ENCODE peak calls at places on chromosomes 1 and 21, in five cellular contexts. Y is OCI-LY7, L is ascending aorta, W is iPS DF 6.9, I is body of pancreas. A is an unnamed sample.

GRCh38 chr1:223334156-223334555 is 29.8 kb downstream of the SUSD4 start:
- DNase-seq in W (no peak), L (no peak), I (no peak), Y (no peak), A (no peak)

GRCh38 chr1:201019321-201019977 is 4.1 kb downstream of the KIF21B start:
- DNase-seq in I (no peak), W (no peak), Y (peak), L (peak), A (no peak)

GRCh38 chr21:16086121-16086520 is 356.3 kb downstream of the USP25 start:
- DNase-seq in Y (no peak), W (no peak), I (no peak), L (no peak), A (no peak)

GRCh38 chr1:222288056-222288455 is 259.8 kb downstream of the HHIPL2 start:
- DNase-seq in Y (no peak), I (no peak), L (peak), W (no peak), A (no peak)

GRCh38 chr1:146001734-146002133 is 5.4 kb upstream of the TXNIP start:
- DNase-seq in W (no peak), Y (no peak), I (no peak), L (no peak), A (no peak)

GRCh38 chr1:86375688-86376087 is 20.4 kb downstream of the ODF2L start:
- DNase-seq in Y (no peak), I (no peak), L (no peak), W (no peak), A (no peak)

GRCh38 chr1:20660363-20661234 is 570 bp downstream of the DDOST start:
- DNase-seq in W (no peak), L (no peak), Y (peak), I (no peak), A (no peak)

GRCh38 chr1:229192851-229193250 is 78.1 kb upstream of the RAB4A start:
- DNase-seq in I (no peak), L (no peak), Y (no peak), W (no peak), A (no peak)

GRCh38 chr1:233114860-233115259 is 164.4 kb downstream of the NTPCR start:
- DNase-seq in I (no peak), W (no peak), L (no peak), Y (no peak), A (no peak)

GRCh38 chr1:223052479-223052878 is 90.6 kb downstream of the TLR5 start:
- DNase-seq in L (no peak), W (no peak), I (no peak), Y (no peak), A (no peak)

GRCh38 chr1:154609398-154610380 is 1.7 kb upstream of the ADAR start:
- DNase-seq in I (no peak), L (no peak), W (peak), Y (peak), A (no peak)

GRCh38 chr21:33212159-33212851 is 17.4 kb upstream of the IFNAR2 start:
- DNase-seq in Y (peak), W (no peak), L (no peak), I (no peak), A (no peak)
- H3K4me3 ChIP-seq in Y (peak), W (no peak), L (no peak), I (no peak), A (no peak)

GRCh38 chr1:15188145-15188544 is 34.6 kb downstream of the TMEM51 start:
- DNase-seq in Y (no peak), L (no peak), I (peak), W (no peak), A (no peak)
- H3K4me3 ChIP-seq in Y (no peak), L (no peak), I (no peak), W (no peak), A (no peak)

GRCh38 chr1:235093685-235094592 is 34.7 kb downstream of the TOMM20 start:
- DNase-seq in I (peak), W (no peak), Y (peak), L (no peak), A (no peak)
- H3K4me3 ChIP-seq in I (no peak), W (peak), Y (no peak), L (peak), A (peak)

GRCh38 chr1:178933709-178934573 is 63.1 kb upstream of the ANGPTL1 start:
- DNase-seq in W (no peak), L (no peak), I (no peak), Y (no peak), A (no peak)
- H3K4me3 ChIP-seq in W (no peak), L (no peak), I (no peak), Y (no peak), A (no peak)

GRCh38 chr1:204146309-204146708 is 5.5 kb downstream of the ETNK2 start:
- DNase-seq in Y (no peak), W (no peak), L (no peak), I (no peak), A (no peak)

GRCh38 chr1:204146965-204147364 is 4.9 kb downstream of the ETNK2 start:
- DNase-seq in I (no peak), L (no peak), Y (no peak), W (no peak), A (no peak)

GRCh38 chr1:204149107-204149506 is 2.7 kb downstream of the ETNK2 start:
- DNase-seq in Y (no peak), L (no peak), W (no peak), I (no peak), A (no peak)

GRCh38 chr1:204147392-204148097 is 4.3 kb downstream of the ETNK2 start:
- DNase-seq in L (no peak), I (no peak), Y (no peak), W (no peak), A (no peak)

GRCh38 chr1:204148098-204148406 is 3.8 kb downstream of the ETNK2 start:
- DNase-seq in L (no peak), W (no peak), I (no peak), Y (no peak), A (no peak)
- H3K4me3 ChIP-seq in L (no peak), W (no peak), I (no peak), Y (no peak), A (no peak)

DNA sequence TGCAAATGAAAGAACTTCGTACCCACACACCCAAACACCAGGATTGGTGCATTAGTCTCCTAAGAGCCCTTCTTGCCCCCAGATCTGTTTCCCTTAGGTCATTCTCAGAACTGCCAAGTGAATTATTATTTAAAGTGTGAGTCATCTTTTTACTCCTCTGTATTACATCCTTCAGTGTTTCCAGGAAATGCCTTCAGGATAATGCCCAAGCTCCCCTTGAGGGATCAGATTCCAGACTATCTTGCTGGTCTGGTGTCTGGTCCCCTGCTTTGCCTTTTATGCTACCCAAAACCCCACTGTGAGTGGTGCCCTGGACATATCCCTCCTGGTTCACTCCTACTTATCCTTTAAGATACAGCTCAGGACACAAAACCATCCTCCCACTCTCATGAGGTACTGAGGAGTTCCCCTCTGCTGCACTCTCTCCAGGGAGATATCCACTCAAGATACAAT is 57.3 kb downstream of the SSX2IP start:
- DNase-seq in L (no peak), W (no peak), Y (no peak), I (no peak), A (no peak)
- H3K4me3 ChIP-seq in L (no peak), W (no peak), Y (no peak), I (no peak), A (no peak)

GRCh38 chr1:1208713-1209433 is 2.5 kb upstream of the TNFRSF18 start:
- DNase-seq in W (no peak), L (no peak), I (no peak), Y (no peak), A (no peak)
- H3K4me3 ChIP-seq in W (no peak), L (peak), I (no peak), Y (no peak), A (peak)

DNA sequence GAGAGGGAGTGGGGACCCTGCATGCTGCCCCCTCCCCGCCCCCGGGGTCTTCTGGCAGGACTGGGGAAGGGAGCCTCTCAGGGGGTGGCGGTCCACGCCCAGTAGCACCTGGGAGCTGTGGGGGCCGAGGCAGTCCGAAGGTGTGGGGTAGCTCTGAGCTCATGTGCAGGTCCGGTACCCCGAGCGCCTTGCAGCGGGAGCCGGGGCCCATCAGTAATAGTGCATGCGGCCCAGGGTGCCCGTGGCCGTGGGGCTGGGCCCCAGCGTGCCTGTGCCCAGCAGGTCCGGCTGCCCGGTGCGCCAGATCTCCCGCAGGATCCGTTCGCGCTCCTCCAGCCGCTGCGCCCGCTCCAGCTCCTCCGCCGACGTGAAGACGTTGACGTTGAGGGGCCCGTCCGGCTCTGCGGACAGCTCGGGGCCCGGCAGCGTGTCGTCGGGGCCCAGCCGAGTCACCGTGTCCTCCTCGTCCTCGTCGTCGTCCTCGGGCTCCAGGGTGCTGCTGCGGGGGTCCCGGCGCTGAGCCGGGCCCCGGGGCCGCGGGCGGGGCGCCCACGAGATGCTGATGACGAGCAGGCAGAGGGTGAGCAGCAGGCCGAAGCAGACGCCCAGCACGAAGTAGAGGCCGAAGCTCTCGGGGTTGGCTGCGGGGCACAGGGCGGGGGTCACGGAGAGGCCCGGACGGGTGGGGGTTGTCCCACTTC is 1.2 kb downstream of the EVA1B start:
- DNase-seq in Y (no peak), I (no peak), L (no peak), W (no peak), A (no peak)
- H3K4me3 ChIP-seq in Y (no peak), I (no peak), L (peak), W (peak), A (peak)

GRCh38 chr1:236604218-236605029 is at the start of gene HEATR1:
- DNase-seq in L (peak), Y (peak), I (peak), W (peak), A (peak)
- H3K4me3 ChIP-seq in L (peak), Y (peak), I (peak), W (peak), A (peak)

A was measured in thoracic aorta.